ENCODE peak calls at places on chromosomes 5 and 9, in nine cellular contexts. One of them, this sample, is unnamed.

GRCh38 chr9:111984075-111984802 is 87.6 kb downstream of the UGCG start:
- DNase-seq in right cardiac atrium: no peak
- DNase-seq in pancreas: no peak
- DNase-seq in lower lobe of right lung: no peak
- DNase-seq in naive thymus-derived CD4-positive, alpha-beta T cell: no peak
- DNase-seq in OCI-LY7: no peak
- DNase-seq in thyroid gland: no peak
- DNase-seq in tibial nerve: no peak
- DNase-seq in body of pancreas: no peak
- DNase-seq in this sample: no peak

GRCh38 chr5:127643607-127644006 is 5.3 kb upstream of the CTXN3 start:
- DNase-seq in body of pancreas: no peak
- DNase-seq in right cardiac atrium: no peak
- DNase-seq in naive thymus-derived CD4-positive, alpha-beta T cell: no peak
- DNase-seq in thyroid gland: no peak
- DNase-seq in OCI-LY7: no peak
- DNase-seq in tibial nerve: no peak
- DNase-seq in lower lobe of right lung: no peak
- DNase-seq in pancreas: no peak
- DNase-seq in this sample: no peak

GRCh38 chr9:16755467-16755866 is 115.0 kb downstream of the BNC2 start:
- DNase-seq in thyroid gland: no peak
- DNase-seq in lower lobe of right lung: no peak
- DNase-seq in pancreas: no peak
- DNase-seq in tibial nerve: no peak
- DNase-seq in right cardiac atrium: no peak
- DNase-seq in body of pancreas: no peak
- DNase-seq in naive thymus-derived CD4-positive, alpha-beta T cell: no peak
- DNase-seq in OCI-LY7: no peak
- DNase-seq in this sample: no peak

GRCh38 chr5:91345466-91345865 is 37.7 kb downstream of the ARRDC3 start:
- DNase-seq in right cardiac atrium: no peak
- DNase-seq in lower lobe of right lung: no peak
- DNase-seq in thyroid gland: peak; percentile 59
- DNase-seq in body of pancreas: no peak
- DNase-seq in pancreas: no peak
- DNase-seq in OCI-LY7: no peak
- DNase-seq in tibial nerve: no peak
- DNase-seq in naive thymus-derived CD4-positive, alpha-beta T cell: no peak
- DNase-seq in this sample: no peak

GRCh38 chr5:94481059-94481458 is 137.3 kb downstream of the KIAA0825 start:
- DNase-seq in lower lobe of right lung: no peak
- DNase-seq in thyroid gland: no peak
- DNase-seq in body of pancreas: no peak
- DNase-seq in pancreas: no peak
- DNase-seq in naive thymus-derived CD4-positive, alpha-beta T cell: no peak
- DNase-seq in tibial nerve: no peak
- DNase-seq in right cardiac atrium: no peak
- DNase-seq in OCI-LY7: no peak
- DNase-seq in this sample: no peak

GRCh38 chr9:97045300-97045699 is 6.4 kb upstream of the CTSV start:
- DNase-seq in OCI-LY7: no peak
- DNase-seq in tibial nerve: no peak
- DNase-seq in naive thymus-derived CD4-positive, alpha-beta T cell: no peak
- DNase-seq in thyroid gland: no peak
- DNase-seq in lower lobe of right lung: no peak
- DNase-seq in body of pancreas: no peak
- DNase-seq in pancreas: no peak
- DNase-seq in right cardiac atrium: no peak
- DNase-seq in this sample: no peak

GRCh38 chr9:20095430-20096092 is 306.7 kb upstream of the SLC24A2 start:
- DNase-seq in right cardiac atrium: no peak
- DNase-seq in thyroid gland: no peak
- DNase-seq in naive thymus-derived CD4-positive, alpha-beta T cell: no peak
- DNase-seq in lower lobe of right lung: no peak
- DNase-seq in tibial nerve: no peak
- DNase-seq in pancreas: no peak
- DNase-seq in body of pancreas: no peak
- DNase-seq in OCI-LY7: no peak
- DNase-seq in this sample: no peak

GRCh38 chr5:34035732-34036131 is 7.3 kb downstream of the C1QTNF3 start:
- DNase-seq in body of pancreas: no peak
- DNase-seq in lower lobe of right lung: no peak
- DNase-seq in OCI-LY7: no peak
- DNase-seq in right cardiac atrium: no peak
- DNase-seq in thyroid gland: no peak
- DNase-seq in naive thymus-derived CD4-positive, alpha-beta T cell: no peak
- DNase-seq in tibial nerve: no peak
- DNase-seq in pancreas: no peak
- DNase-seq in this sample: no peak

GRCh38 chr5:109705596-109705995 is 15.9 kb downstream of the MAN2A1 start:
- DNase-seq in naive thymus-derived CD4-positive, alpha-beta T cell: no peak
- DNase-seq in body of pancreas: no peak
- DNase-seq in OCI-LY7: no peak
- DNase-seq in lower lobe of right lung: no peak
- DNase-seq in tibial nerve: no peak
- DNase-seq in thyroid gland: no peak
- DNase-seq in pancreas: no peak
- DNase-seq in right cardiac atrium: no peak
- DNase-seq in this sample: no peak

GRCh38 chr9:82129708-82130107 is 141.1 kb downstream of the SPATA31D1 start:
- DNase-seq in pancreas: no peak
- DNase-seq in lower lobe of right lung: no peak
- DNase-seq in OCI-LY7: no peak
- DNase-seq in right cardiac atrium: no peak
- DNase-seq in thyroid gland: no peak
- DNase-seq in naive thymus-derived CD4-positive, alpha-beta T cell: no peak
- DNase-seq in body of pancreas: no peak
- DNase-seq in tibial nerve: no peak
- DNase-seq in this sample: no peak

GRCh38 chr9:82131072-82131471 is 142.5 kb downstream of the SPATA31D1 start:
- DNase-seq in OCI-LY7: no peak
- DNase-seq in right cardiac atrium: no peak
- DNase-seq in tibial nerve: no peak
- DNase-seq in body of pancreas: no peak
- DNase-seq in pancreas: no peak
- DNase-seq in thyroid gland: no peak
- DNase-seq in lower lobe of right lung: no peak
- DNase-seq in naive thymus-derived CD4-positive, alpha-beta T cell: no peak
- DNase-seq in this sample: no peak

GRCh38 chr9:82133973-82134372 is 145.4 kb downstream of the SPATA31D1 start:
- DNase-seq in body of pancreas: no peak
- DNase-seq in pancreas: no peak
- DNase-seq in naive thymus-derived CD4-positive, alpha-beta T cell: no peak
- DNase-seq in lower lobe of right lung: no peak
- DNase-seq in right cardiac atrium: no peak
- DNase-seq in thyroid gland: no peak
- DNase-seq in OCI-LY7: no peak
- DNase-seq in tibial nerve: no peak
- DNase-seq in this sample: no peak

GRCh38 chr9:82130331-82131042 is 141.9 kb downstream of the SPATA31D1 start:
- DNase-seq in tibial nerve: no peak
- DNase-seq in right cardiac atrium: no peak
- DNase-seq in thyroid gland: no peak
- DNase-seq in body of pancreas: no peak
- DNase-seq in OCI-LY7: no peak
- DNase-seq in lower lobe of right lung: no peak
- DNase-seq in pancreas: no peak
- DNase-seq in naive thymus-derived CD4-positive, alpha-beta T cell: no peak
- DNase-seq in this sample: no peak

GRCh38 chr9:82132024-82132423 is 143.5 kb downstream of the SPATA31D1 start:
- DNase-seq in thyroid gland: no peak
- DNase-seq in OCI-LY7: peak; percentile 62
- DNase-seq in right cardiac atrium: no peak
- DNase-seq in naive thymus-derived CD4-positive, alpha-beta T cell: no peak
- DNase-seq in tibial nerve: no peak
- DNase-seq in pancreas: no peak
- DNase-seq in body of pancreas: no peak
- DNase-seq in lower lobe of right lung: no peak
- DNase-seq in this sample: no peak
- H3K9me3 ChIP-seq in thyroid gland: no peaks in the 10 kb centered on the region
- H3K9me3 ChIP-seq in OCI-LY7: peaks cover 17% of the 10 kb centered on the region
- H3K9me3 ChIP-seq in right cardiac atrium: no peaks in the 10 kb centered on the region
- H3K9me3 ChIP-seq in naive thymus-derived CD4-positive, alpha-beta T cell: no peaks in the 10 kb centered on the region
- H3K9me3 ChIP-seq in tibial nerve: no peaks in the 10 kb centered on the region
- H3K9me3 ChIP-seq in pancreas: peaks cover 3% of the 10 kb centered on the region
- H3K9me3 ChIP-seq in body of pancreas: no peaks in the 10 kb centered on the region
- H3K9me3 ChIP-seq in lower lobe of right lung: no peaks in the 10 kb centered on the region
- H3K9me3 ChIP-seq in this sample: no peaks in the 10 kb centered on the region

DNA sequence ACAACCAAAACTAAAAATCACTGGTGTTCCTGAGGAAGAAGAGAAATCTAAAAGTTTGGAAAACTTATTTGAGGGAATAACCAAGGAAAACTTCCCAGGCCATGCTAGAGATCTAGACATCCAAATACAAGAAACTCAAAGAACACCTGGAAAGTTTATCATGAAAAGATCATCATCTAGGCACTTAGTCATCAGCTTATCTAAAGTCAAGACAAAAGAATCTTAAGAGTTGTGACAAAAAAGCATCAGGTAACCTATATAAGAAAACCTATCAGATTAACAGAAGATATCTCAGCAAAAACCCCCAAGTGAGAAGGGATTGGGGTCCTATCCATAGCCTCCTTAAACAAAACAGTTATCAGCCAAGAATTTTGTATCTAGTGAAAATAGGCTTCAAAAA is 17.1 kb upstream of the SPEF2 start:
- DNase-seq in lower lobe of right lung: no peak
- DNase-seq in right cardiac atrium: no peak
- DNase-seq in tibial nerve: no peak
- DNase-seq in pancreas: no peak
- DNase-seq in OCI-LY7: no peak
- DNase-seq in naive thymus-derived CD4-positive, alpha-beta T cell: no peak
- DNase-seq in thyroid gland: no peak
- DNase-seq in body of pancreas: no peak
- DNase-seq in this sample: no peak
- H3K9me3 ChIP-seq in lower lobe of right lung: peaks cover 7% of the 10 kb centered on the region
- H3K9me3 ChIP-seq in right cardiac atrium: peaks cover 2% of the 10 kb centered on the region
- H3K9me3 ChIP-seq in tibial nerve: no peaks in the 10 kb centered on the region
- H3K9me3 ChIP-seq in pancreas: no peaks in the 10 kb centered on the region
- H3K9me3 ChIP-seq in OCI-LY7: no peaks in the 10 kb centered on the region
- H3K9me3 ChIP-seq in naive thymus-derived CD4-positive, alpha-beta T cell: no peaks in the 10 kb centered on the region
- H3K9me3 ChIP-seq in thyroid gland: no peaks in the 10 kb centered on the region
- H3K9me3 ChIP-seq in body of pancreas: no peaks in the 10 kb centered on the region
- H3K9me3 ChIP-seq in this sample: no peaks in the 10 kb centered on the region

GRCh38 chr5:141374627-141375026 is 936 bp downstream of the PCDHGA6 start:
- DNase-seq in lower lobe of right lung: no peak
- DNase-seq in thyroid gland: peak; percentile 23
- DNase-seq in naive thymus-derived CD4-positive, alpha-beta T cell: no peak
- DNase-seq in OCI-LY7: no peak
- DNase-seq in body of pancreas: no peak
- DNase-seq in right cardiac atrium: no peak
- DNase-seq in pancreas: no peak
- DNase-seq in tibial nerve: no peak
- DNase-seq in this sample: no peak
- H3K9me3 ChIP-seq in lower lobe of right lung: peaks cover 74% of the 10 kb centered on the region
- H3K9me3 ChIP-seq in thyroid gland: no peaks in the 10 kb centered on the region
- H3K9me3 ChIP-seq in naive thymus-derived CD4-positive, alpha-beta T cell: no peaks in the 10 kb centered on the region
- H3K9me3 ChIP-seq in OCI-LY7: no peaks in the 10 kb centered on the region
- H3K9me3 ChIP-seq in body of pancreas: peaks cover 15% of the 10 kb centered on the region
- H3K9me3 ChIP-seq in right cardiac atrium: peaks cover 12% of the 10 kb centered on the region
- H3K9me3 ChIP-seq in pancreas: peaks cover 5% of the 10 kb centered on the region
- H3K9me3 ChIP-seq in tibial nerve: peaks cover 4% of the 10 kb centered on the region
- H3K9me3 ChIP-seq in this sample: peaks cover 5% of the 10 kb centered on the region

DNA sequence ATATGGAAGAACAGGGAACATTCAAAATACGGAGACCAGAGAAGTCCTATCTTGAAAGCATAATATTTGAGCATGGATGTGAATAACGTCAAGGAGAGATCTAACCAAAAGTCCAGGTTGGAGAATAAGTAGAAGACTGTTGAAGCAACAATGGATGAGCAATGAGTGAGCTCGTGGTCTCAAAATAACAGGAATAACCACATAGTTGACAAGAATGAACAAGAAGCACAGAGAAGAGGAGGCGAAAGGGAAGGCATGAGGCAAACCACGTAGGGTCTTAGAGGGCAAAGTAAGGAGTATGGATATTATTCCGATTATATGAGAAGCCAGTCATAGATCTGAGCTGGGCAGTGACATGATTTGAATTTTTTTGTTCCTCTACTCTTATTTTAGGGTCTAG is 710.2 kb downstream of the BRINP1 start:
- DNase-seq in lower lobe of right lung: no peak
- DNase-seq in body of pancreas: no peak
- DNase-seq in right cardiac atrium: no peak
- DNase-seq in OCI-LY7: no peak
- DNase-seq in pancreas: no peak
- DNase-seq in tibial nerve: no peak
- DNase-seq in naive thymus-derived CD4-positive, alpha-beta T cell: no peak
- DNase-seq in thyroid gland: no peak
- DNase-seq in this sample: no peak
- H3K9me3 ChIP-seq in lower lobe of right lung: no peaks in the 10 kb centered on the region
- H3K9me3 ChIP-seq in body of pancreas: no peaks in the 10 kb centered on the region
- H3K9me3 ChIP-seq in right cardiac atrium: no peaks in the 10 kb centered on the region
- H3K9me3 ChIP-seq in OCI-LY7: no peaks in the 10 kb centered on the region
- H3K9me3 ChIP-seq in pancreas: no peaks in the 10 kb centered on the region
- H3K9me3 ChIP-seq in tibial nerve: no peaks in the 10 kb centered on the region
- H3K9me3 ChIP-seq in naive thymus-derived CD4-positive, alpha-beta T cell: no peaks in the 10 kb centered on the region
- H3K9me3 ChIP-seq in thyroid gland: no peaks in the 10 kb centered on the region
- H3K9me3 ChIP-seq in this sample: no peaks in the 10 kb centered on the region

GRCh38 chr5:2507611-2508010 is 243.9 kb downstream of the IRX2 start:
- DNase-seq in OCI-LY7: no peak
- DNase-seq in lower lobe of right lung: no peak
- DNase-seq in right cardiac atrium: no peak
- DNase-seq in pancreas: no peak
- DNase-seq in tibial nerve: no peak
- DNase-seq in naive thymus-derived CD4-positive, alpha-beta T cell: no peak
- DNase-seq in body of pancreas: no peak
- DNase-seq in thyroid gland: no peak
- DNase-seq in this sample: no peak

GRCh38 chr5:2511131-2511530 is 240.3 kb downstream of the IRX2 start:
- DNase-seq in right cardiac atrium: no peak
- DNase-seq in naive thymus-derived CD4-positive, alpha-beta T cell: no peak
- DNase-seq in OCI-LY7: no peak
- DNase-seq in thyroid gland: no peak
- DNase-seq in body of pancreas: no peak
- DNase-seq in pancreas: no peak
- DNase-seq in tibial nerve: no peak
- DNase-seq in lower lobe of right lung: no peak
- DNase-seq in this sample: no peak

GRCh38 chr5:2509527-2509926 is 241.9 kb downstream of the IRX2 start:
- DNase-seq in lower lobe of right lung: no peak
- DNase-seq in thyroid gland: no peak
- DNase-seq in naive thymus-derived CD4-positive, alpha-beta T cell: no peak
- DNase-seq in right cardiac atrium: no peak
- DNase-seq in tibial nerve: no peak
- DNase-seq in pancreas: no peak
- DNase-seq in OCI-LY7: no peak
- DNase-seq in body of pancreas: no peak
- DNase-seq in this sample: no peak

GRCh38 chr5:2506603-2507002 is 244.9 kb downstream of the IRX2 start:
- DNase-seq in thyroid gland: no peak
- DNase-seq in body of pancreas: no peak
- DNase-seq in pancreas: no peak
- DNase-seq in lower lobe of right lung: no peak
- DNase-seq in right cardiac atrium: no peak
- DNase-seq in naive thymus-derived CD4-positive, alpha-beta T cell: no peak
- DNase-seq in tibial nerve: no peak
- DNase-seq in OCI-LY7: no peak
- DNase-seq in this sample: no peak

DNA sequence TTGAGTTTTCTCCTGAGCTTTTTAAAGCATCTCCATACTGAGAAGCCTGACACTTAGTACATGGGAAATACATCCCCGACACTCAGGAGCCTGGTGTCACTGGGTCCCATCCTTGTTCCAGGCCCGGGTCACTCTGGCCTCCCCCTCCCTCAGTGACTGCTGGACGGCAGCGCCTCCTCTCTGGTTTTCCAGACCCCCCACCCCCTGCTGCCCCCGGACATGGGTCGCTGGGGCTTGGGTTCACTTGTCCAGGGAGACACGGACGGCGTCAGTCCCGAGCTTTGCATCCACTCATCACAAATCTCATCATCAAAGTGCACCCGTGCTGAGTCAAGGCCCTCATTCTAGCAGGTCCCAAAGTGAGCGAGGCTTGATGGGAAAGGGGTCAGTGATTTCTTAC is 243.0 kb downstream of the IRX2 start:
- DNase-seq in naive thymus-derived CD4-positive, alpha-beta T cell: no peak
- DNase-seq in body of pancreas: no peak
- DNase-seq in lower lobe of right lung: no peak
- DNase-seq in tibial nerve: no peak
- DNase-seq in OCI-LY7: no peak
- DNase-seq in thyroid gland: no peak
- DNase-seq in right cardiac atrium: no peak
- DNase-seq in pancreas: no peak
- DNase-seq in this sample: no peak
- H3K9me3 ChIP-seq in naive thymus-derived CD4-positive, alpha-beta T cell: no peaks in the 10 kb centered on the region
- H3K9me3 ChIP-seq in body of pancreas: no peaks in the 10 kb centered on the region
- H3K9me3 ChIP-seq in lower lobe of right lung: peaks cover 4% of the 10 kb centered on the region
- H3K9me3 ChIP-seq in tibial nerve: no peaks in the 10 kb centered on the region
- H3K9me3 ChIP-seq in OCI-LY7: no peaks in the 10 kb centered on the region
- H3K9me3 ChIP-seq in thyroid gland: no peaks in the 10 kb centered on the region
- H3K9me3 ChIP-seq in right cardiac atrium: peaks cover 4% of the 10 kb centered on the region
- H3K9me3 ChIP-seq in pancreas: no peaks in the 10 kb centered on the region
- H3K9me3 ChIP-seq in this sample: no peaks in the 10 kb centered on the region